ENCODE peak calls at places on chromosomes 16 and 17, in six cellular contexts. One of them, this sample, is unnamed.

GRCh38 chr16:60142991-60143705 is 1409.0 kb upstream of the GOT2 start:
- DNase-seq in effector memory CD4-positive, alpha-beta T cell: no peak
- DNase-seq in heart left ventricle: no peak
- DNase-seq in hippocampal formation: no peak
- DNase-seq in MM.1S: no peak
- DNase-seq in SW480: no peak
- DNase-seq in this sample: no peak

GRCh38 chr16:56988161-56988947 is 1.0 kb upstream of the NLRC5 start:
- DNase-seq in effector memory CD4-positive, alpha-beta T cell: no peak
- DNase-seq in heart left ventricle: no peak
- DNase-seq in hippocampal formation: no peak
- DNase-seq in MM.1S: no peak
- DNase-seq in SW480: no peak
- DNase-seq in this sample: no peak

GRCh38 chr17:28968269-28968913 is 17.1 kb upstream of the PHF12 start:
- DNase-seq in effector memory CD4-positive, alpha-beta T cell: no peak
- DNase-seq in heart left ventricle: peak; percentile 55
- DNase-seq in hippocampal formation: no peak
- DNase-seq in MM.1S: no peak
- DNase-seq in SW480: no peak
- DNase-seq in this sample: no peak

GRCh38 chr16:23511731-23512130 is 1.4 kb upstream of the GGA2 start:
- DNase-seq in effector memory CD4-positive, alpha-beta T cell: no peak
- DNase-seq in heart left ventricle: no peak
- DNase-seq in hippocampal formation: no peak
- DNase-seq in MM.1S: no peak
- DNase-seq in SW480: no peak
- DNase-seq in this sample: no peak

GRCh38 chr16:68230176-68230571 is 5.8 kb downstream of the ESRP2 start:
- DNase-seq in effector memory CD4-positive, alpha-beta T cell: no peak
- DNase-seq in heart left ventricle: no peak
- DNase-seq in hippocampal formation: no peak
- DNase-seq in MM.1S: no peak
- DNase-seq in SW480: no peak
- DNase-seq in this sample: no peak

GRCh38 chr17:72682597-72682996 is 409.9 kb downstream of the SLC39A11 start:
- DNase-seq in effector memory CD4-positive, alpha-beta T cell: no peak
- DNase-seq in heart left ventricle: no peak
- DNase-seq in hippocampal formation: no peak
- DNase-seq in MM.1S: no peak
- DNase-seq in SW480: no peak
- DNase-seq in this sample: no peak

GRCh38 chr17:46726106-46726670 is 92.3 kb downstream of the WNT3 start:
- DNase-seq in effector memory CD4-positive, alpha-beta T cell: no peak
- DNase-seq in heart left ventricle: no peak
- DNase-seq in hippocampal formation: no peak
- DNase-seq in MM.1S: no peak
- DNase-seq in SW480: no peak
- DNase-seq in this sample: peak; percentile 60

GRCh38 chr16:67943619-67944503 is at the start of gene LCAT:
- DNase-seq in effector memory CD4-positive, alpha-beta T cell: no peak
- DNase-seq in heart left ventricle: peak; percentile 74
- DNase-seq in hippocampal formation: peak; percentile 85
- DNase-seq in MM.1S: no peak
- DNase-seq in SW480: no peak
- DNase-seq in this sample: no peak

GRCh38 chr16:12613131-12613991 is 190.3 kb downstream of the CPPED1 start:
- DNase-seq in effector memory CD4-positive, alpha-beta T cell: no peak
- DNase-seq in heart left ventricle: no peak
- DNase-seq in hippocampal formation: no peak
- DNase-seq in MM.1S: no peak
- DNase-seq in SW480: peak; percentile 98
- DNase-seq in this sample: no peak

GRCh38 chr17:70116919-70117318 is 41.9 kb downstream of the KCNJ16 start:
- DNase-seq in effector memory CD4-positive, alpha-beta T cell: no peak
- DNase-seq in heart left ventricle: no peak
- DNase-seq in hippocampal formation: no peak
- DNase-seq in MM.1S: no peak
- DNase-seq in SW480: no peak
- DNase-seq in this sample: no peak

GRCh38 chr16:81956213-81956948 is 54.9 kb downstream of the SDR42E1 start:
- DNase-seq in effector memory CD4-positive, alpha-beta T cell: no peak
- DNase-seq in heart left ventricle: no peak
- DNase-seq in hippocampal formation: no peak
- DNase-seq in MM.1S: no peak
- DNase-seq in SW480: no peak
- DNase-seq in this sample: no peak

GRCh38 chr17:49556183-49556943 is 19.3 kb upstream of the NXPH3 start:
- DNase-seq in effector memory CD4-positive, alpha-beta T cell: peak; percentile 51
- DNase-seq in heart left ventricle: peak; percentile 77
- DNase-seq in hippocampal formation: no peak
- DNase-seq in MM.1S: peak; percentile 64
- DNase-seq in SW480: peak; percentile 81
- DNase-seq in this sample: peak; percentile 82

GRCh38 chr17:81237591-81238489 is 1.0 kb downstream of the TEPSIN start:
- DNase-seq in effector memory CD4-positive, alpha-beta T cell: no peak
- DNase-seq in heart left ventricle: no peak
- DNase-seq in hippocampal formation: no peak
- DNase-seq in MM.1S: no peak
- DNase-seq in SW480: no peak
- DNase-seq in this sample: peak; percentile 48

GRCh38 chr17:41082565-41083136 is 1.3 kb upstream of the KRTAP4-7 start:
- DNase-seq in effector memory CD4-positive, alpha-beta T cell: no peak
- DNase-seq in heart left ventricle: no peak
- DNase-seq in hippocampal formation: no peak
- DNase-seq in MM.1S: no peak
- DNase-seq in SW480: no peak
- DNase-seq in this sample: no peak

GRCh38 chr17:65750166-65750565 is 188.7 kb upstream of the AXIN2 start:
- DNase-seq in effector memory CD4-positive, alpha-beta T cell: no peak
- DNase-seq in heart left ventricle: no peak
- DNase-seq in hippocampal formation: no peak
- DNase-seq in MM.1S: no peak
- DNase-seq in SW480: peak; percentile 55
- DNase-seq in this sample: no peak

GRCh38 chr16:24281466-24281865 is 25.3 kb downstream of the CACNG3 start:
- DNase-seq in effector memory CD4-positive, alpha-beta T cell: no peak
- DNase-seq in heart left ventricle: no peak
- DNase-seq in hippocampal formation: no peak
- DNase-seq in MM.1S: no peak
- DNase-seq in SW480: no peak
- DNase-seq in this sample: no peak